ENCODE peak calls at places on chromosomes 12 and 14, in six cellular contexts. M, D, A, F, S and G are unnamed samples.

GRCh38 chr14:99189201-99189801 is 82.7 kb downstream of the BCL11B start:
- DNase-seq in F (peak; percentile 8), S (no peak), M (no peak), D (no peak), A (no peak), G (no peak)

GRCh38 chr14:35400707-35401421 is 3.7 kb downstream of the NFKBIA start:
- DNase-seq in A (peak; percentile 41), F (peak; percentile 38), S (no peak), M (peak; percentile 48), D (no peak), G (no peak)

GRCh38 chr14:51901475-51902024 is 41.1 kb downstream of the GNG2 start:
- DNase-seq in A (no peak), F (no peak), S (no peak), D (no peak), M (no peak), G (no peak)

GRCh38 chr12:105888696-105889095 is 250.1 kb downstream of the NUAK1 start:
- DNase-seq in M (no peak), A (no peak), S (no peak), D (peak; percentile 93), F (peak; percentile 62), G (peak; percentile 16)

GRCh38 chr12:76274699-76275098 is 73.5 kb downstream of the BBS10 start:
- DNase-seq in M (peak; percentile 39), A (no peak), D (peak; percentile 98), F (peak; percentile 63), S (no peak), G (no peak)

GRCh38 chr12:15404485-15404884 is 82.2 kb downstream of the PTPRO start:
- DNase-seq in F (peak; percentile 50), A (no peak), M (no peak), S (no peak), D (peak; percentile 65), G (peak; percentile 76)

GRCh38 chr14:95479494-95479893 is 37.0 kb downstream of the SYNE3 start:
- DNase-seq in A (no peak), D (no peak), M (no peak), S (no peak), F (no peak), G (no peak)

GRCh38 chr12:53200107-53200457 is 7.0 kb downstream of the ITGB7 start:
- DNase-seq in D (no peak), S (no peak), F (no peak), M (no peak), A (no peak), G (no peak)

GRCh38 chr12:45586486-45586885 is 143.0 kb upstream of the ARID2 start:
- DNase-seq in S (no peak), F (no peak), M (no peak), D (no peak), A (no peak), G (no peak)

GRCh38 chr12:85281947-85282312 is 1.9 kb downstream of the ALX1 start:
- DNase-seq in S (no peak), D (no peak), M (no peak), A (no peak), F (no peak), G (no peak)

GRCh38 chr14:61570188-61570960 is 124.9 kb upstream of the HIF1A start:
- DNase-seq in F (peak; percentile 38), A (no peak), S (no peak), M (no peak), D (peak; percentile 91), G (peak; percentile 68)

GRCh38 chr12:45216297-45216982 is 545 bp downstream of the ANO6 start:
- DNase-seq in A (peak; percentile 53), F (peak; percentile 73), S (no peak), D (peak; percentile 32), M (peak; percentile 15), G (peak; percentile 59)

GRCh38 chr12:78725951-78726550 is 138.5 kb upstream of the SYT1 start:
- DNase-seq in F (no peak), S (no peak), D (no peak), M (no peak), A (no peak), G (no peak)

GRCh38 chr12:21780786-21781185 is 6.3 kb upstream of the KCNJ8 start:
- DNase-seq in M (no peak), A (no peak), S (no peak), F (no peak), D (no peak), G (no peak)

GRCh38 chr12:110505332-110505731 is 3.2 kb downstream of the RAD9B start:
- DNase-seq in M (no peak), A (no peak), F (no peak), D (no peak), S (no peak), G (no peak)